ENCODE peak calls at places on chromosomes 13 and 19, in four cellular contexts. E is gastrocnemius medialis, S is GM12864, Q is foreskin fibroblast. J is an unnamed sample.

GRCh38 chr13:96925869-96926628 is 68.2 kb downstream of the OXGR1 start:
- DNase-seq in Q (no peak), E (no peak), S (no peak), J (no peak)

GRCh38 chr13:24500977-24501376 is 11.6 kb downstream of the PARP4 start:
- DNase-seq in S (no peak), Q (peak), E (no peak), J (peak)

GRCh38 chr19:1449467-1450442 is at the start of gene APC2:
- DNase-seq in Q (no peak), S (no peak), E (no peak), J (peak)

GRCh38 chr19:19103167-19103566 is 35.1 kb downstream of the TMEM161A start:
- DNase-seq in S (no peak), E (no peak), Q (no peak), J (no peak)

GRCh38 chr13:107457686-107458085 is 757.6 kb downstream of the LIG4 start:
- DNase-seq in Q (no peak), S (no peak), E (no peak), J (no peak)

GRCh38 chr13:106752584-106753202 is 184.8 kb upstream of the ARGLU1 start:
- DNase-seq in E (no peak), S (no peak), Q (no peak), J (no peak)

GRCh38 chr13:101869553-101869952 is 417.1 kb downstream of the ITGBL1 start:
- DNase-seq in E (no peak), S (no peak), Q (peak), J (peak)

GRCh38 chr19:18057557-18057956 is 29.2 kb downstream of the IL12RB1 start:
- DNase-seq in S (no peak), Q (no peak), E (peak), J (no peak)

GRCh38 chr13:89554801-89555200 is 1792.7 kb upstream of the MIR17HG start:
- DNase-seq in S (no peak), E (no peak), Q (no peak), J (no peak)

GRCh38 chr19:43526884-43527859 is at the start of gene ETHE1:
- DNase-seq in E (peak), Q (peak), S (no peak), J (peak)

GRCh38 chr19:18157465-18158063 is 4.6 kb downstream of the PIK3R2 start:
- DNase-seq in Q (no peak), E (peak), S (no peak), J (no peak)

GRCh38 chr13:113273856-113274590 is 23.0 kb upstream of the LAMP1 start:
- DNase-seq in E (no peak), Q (peak), S (no peak), J (peak)

GRCh38 chr13:103772576-103772975 is 706.4 kb upstream of the SLC10A2 start:
- DNase-seq in E (no peak), Q (no peak), S (no peak), J (no peak)

DNA sequence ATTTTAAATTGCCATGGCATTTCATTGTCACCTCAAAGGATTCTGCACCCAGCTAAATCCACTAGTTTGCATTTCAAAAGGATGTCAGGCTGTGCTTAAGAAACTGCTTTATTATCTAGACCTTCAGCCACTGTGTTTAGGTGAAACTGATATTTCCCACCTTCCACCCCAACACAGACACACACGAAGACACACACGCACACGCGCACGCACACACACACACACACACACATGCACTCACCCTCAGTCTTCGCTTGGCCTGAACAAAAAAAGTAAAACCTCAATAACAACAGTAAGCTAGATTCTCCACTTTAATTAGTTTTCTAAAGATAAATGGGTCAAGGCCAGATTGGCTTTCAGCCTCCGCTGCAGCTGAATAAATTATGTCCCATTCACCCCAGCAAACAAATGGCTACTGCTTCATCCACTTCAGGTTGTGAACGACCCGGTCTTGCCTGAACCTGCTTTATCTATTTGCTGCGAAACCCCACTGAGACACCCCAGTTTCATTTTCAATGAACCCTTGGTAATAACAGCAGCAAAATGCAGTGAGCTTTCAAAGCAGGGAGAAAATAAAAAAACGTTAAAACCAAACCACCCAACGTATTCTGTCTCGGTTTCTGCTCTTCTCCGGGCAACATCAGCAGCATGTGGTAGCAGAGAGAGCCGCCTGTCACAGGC is 166.8 kb downstream of the DCT start:
- DNase-seq in E (no peak), S (peak), Q (no peak), J (no peak)
- H3K4me3 ChIP-seq in E (no peak), S (no peak), Q (no peak), J (no peak)

GRCh38 chr19:44903602-44904425 is 1.8 kb upstream of the APOE start:
- DNase-seq in E (peak), Q (peak), S (no peak), J (peak)

GRCh38 chr19:44903216-44903601 is 2.4 kb upstream of the APOE start:
- DNase-seq in Q (no peak), E (no peak), S (no peak), J (no peak)

GRCh38 chr19:44907613-44908012 is 2.0 kb downstream of the APOE start:
- DNase-seq in E (no peak), Q (no peak), S (no peak), J (no peak)

GRCh38 chr19:44905437-44906160 is at the start of gene APOE:
- DNase-seq in Q (no peak), E (no peak), S (no peak), J (no peak)

GRCh38 chr19:44904426-44904994 is 1.1 kb upstream of the APOE start:
- DNase-seq in Q (no peak), S (no peak), E (no peak), J (no peak)
- TF ChIP-seq CTCF in Q (no peak), S (peak), E (no peak), J (peak)

GRCh38 chr13:37615271-37615670 is 16.7 kb upstream of the POSTN start:
- DNase-seq in E (no peak), S (no peak), Q (no peak), J (no peak)

GRCh38 chr13:37621811-37622361 is 23.3 kb upstream of the POSTN start:
- DNase-seq in S (no peak), E (no peak), Q (peak), J (peak)

GRCh38 chr13:37616131-37616530 is 17.6 kb upstream of the POSTN start:
- DNase-seq in Q (no peak), S (no peak), E (no peak), J (peak)

GRCh38 chr13:37617162-37617561 is 18.6 kb upstream of the POSTN start:
- DNase-seq in E (no peak), Q (peak), S (no peak), J (peak)

DNA sequence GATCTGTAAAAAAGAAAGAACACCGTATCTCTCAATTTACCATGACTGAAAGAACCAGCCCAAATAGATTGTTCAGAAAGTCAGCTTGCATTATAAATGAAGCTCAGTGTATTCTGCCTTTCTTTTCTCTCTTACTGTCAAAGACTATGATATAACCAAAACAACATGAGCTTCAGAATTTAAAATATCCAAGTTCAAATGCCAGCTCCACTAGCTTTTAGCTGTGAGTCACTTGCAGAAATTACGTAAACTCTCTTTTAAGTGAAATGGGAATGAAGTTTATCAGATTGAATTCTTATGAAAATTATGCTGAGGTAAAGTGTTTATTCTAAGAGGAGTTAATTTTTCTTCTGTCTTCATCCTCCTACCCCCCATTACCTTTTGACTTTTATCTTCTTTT is 20.0 kb upstream of the POSTN start:
- DNase-seq in S (no peak), Q (peak), E (no peak), J (peak)
- H3K4me3 ChIP-seq in S (no peak), Q (no peak), E (no peak), J (no peak)

DNA sequence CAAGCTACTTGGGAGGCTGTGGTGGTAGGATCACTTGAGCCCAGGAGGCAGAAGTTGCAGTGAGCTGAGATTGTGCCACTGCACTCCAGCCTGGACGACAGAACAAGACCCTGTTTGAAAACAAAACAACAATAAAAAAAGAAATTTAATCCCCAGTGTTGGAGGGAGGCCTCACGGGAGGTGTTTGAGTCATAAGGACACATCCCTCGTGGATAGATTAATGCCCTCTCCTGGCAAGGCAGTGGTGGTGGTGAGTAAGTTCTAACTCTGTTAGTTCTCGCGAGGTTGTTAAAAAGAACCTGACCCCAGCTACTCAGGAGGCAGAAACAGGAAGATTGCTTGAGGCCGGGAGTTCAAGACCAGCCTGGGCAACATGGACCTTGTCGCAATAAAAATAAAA is 27.6 kb upstream of the SIN3B start:
- DNase-seq in E (no peak), Q (peak), S (no peak), J (peak)
- TF ChIP-seq CTCF in E (no peak), Q (no peak), S (no peak), J (no peak)

GRCh38 chr13:45207319-45207718 is 6.5 kb upstream of the KCTD4 start:
- DNase-seq in S (no peak), E (no peak), Q (no peak), J (no peak)
- H3K4me3 ChIP-seq in S (no peak), E (peak), Q (no peak), J (no peak)

J was measured in astrocyte of the spinal cord.